ENCODE peak calls at places on chromosomes 1 and 21, in five cellular contexts. T is breast epithelium; A is endodermal cell; G is right atrium auricular region; J is CD8-positive, alpha-beta memory T cell. F is an unnamed sample.

GRCh38 chr1:245319161-245319560 is 164.4 kb downstream of the KIF26B start:
- DNase-seq in J (no peak), G (no peak), T (no peak), A (no peak), F (no peak)

GRCh38 chr1:37323486-37324377 is 150.6 kb upstream of the ZC3H12A start:
- DNase-seq in G (no peak), A (peak; percentile 89), T (no peak), J (no peak), F (no peak)

GRCh38 chr1:237961710-237962109 is 71.0 kb upstream of the ZP4 start:
- DNase-seq in G (no peak), J (no peak), A (no peak), T (no peak), F (no peak)

GRCh38 chr1:182181167-182181572 is 119.7 kb upstream of the ZNF648 start:
- DNase-seq in T (peak; percentile 64), A (no peak), J (no peak), G (no peak), F (peak; percentile 71)

GRCh38 chr1:156652131-156652991 is 10.4 kb downstream of the BCAN start:
- DNase-seq in A (peak; percentile 92), G (no peak), T (no peak), J (no peak), F (no peak)

GRCh38 chr1:210901981-210902770 is 231.8 kb downstream of the KCNH1 start:
- DNase-seq in J (no peak), A (no peak), G (no peak), T (no peak), F (no peak)

GRCh38 chr1:171142451-171143121 is 42.5 kb upstream of the FMO2 start:
- DNase-seq in J (no peak), A (no peak), T (peak; percentile 47), G (peak; percentile 66), F (no peak)

GRCh38 chr1:172964864-172965263 is 85.9 kb downstream of the TNFSF18 start:
- DNase-seq in A (no peak), J (no peak), T (no peak), G (no peak), F (no peak)

GRCh38 chr1:10398734-10399486 is at the start of gene PGD:
- DNase-seq in J (peak; percentile 92), T (peak; percentile 96), G (peak; percentile 99), A (peak; percentile 99), F (peak; percentile 99)

GRCh38 chr1:3659093-3659492 is 6.8 kb downstream of the TP73 start:
- DNase-seq in J (no peak), T (no peak), A (no peak), G (no peak), F (no peak)

GRCh38 chr1:94560333-94560732 is 18.8 kb upstream of the F3 start:
- DNase-seq in J (no peak), A (no peak), G (no peak), T (no peak), F (no peak)

GRCh38 chr1:206808615-206809014 is 36.3 kb upstream of the IL10 start:
- DNase-seq in G (no peak), A (peak; percentile 80), T (no peak), J (peak; percentile 67), F (no peak)

GRCh38 chr1:234262007-234262753 is 111.1 kb upstream of the COA6 start:
- DNase-seq in J (no peak), A (peak; percentile 57), G (no peak), T (peak; percentile 40), F (no peak)

GRCh38 chr1:153903841-153904455 is 18.8 kb downstream of the GATAD2B start:
- DNase-seq in J (no peak), T (no peak), A (no peak), G (peak; percentile 59), F (no peak)

GRCh38 chr21:8990326-8991087 is 1530.9 kb upstream of the TPTE start:
- DNase-seq in G (no peak), J (no peak), A (peak; percentile 54), T (no peak), F (no peak)

GRCh38 chr1:152436593-152437338 is 22.7 kb upstream of the CRNN start:
- DNase-seq in T (no peak), J (no peak), A (no peak), G (no peak), F (no peak)

GRCh38 chr1:88801575-88802208 is 89.7 kb downstream of the GTF2B start:
- DNase-seq in T (no peak), G (no peak), A (no peak), J (no peak), F (peak; percentile 45)

GRCh38 chr1:29546496-29546895 is 310.2 kb downstream of the PTPRU start:
- DNase-seq in A (peak; percentile 13), T (no peak), G (no peak), J (no peak), F (no peak)

GRCh38 chr1:110756506-110756905 is 81.8 kb upstream of the KCNA3 start:
- DNase-seq in T (no peak), A (no peak), J (no peak), G (no peak), F (no peak)

GRCh38 chr21:45882641-45883040 is 98.9 kb upstream of the COL6A1 start:
- DNase-seq in J (no peak), A (no peak), G (no peak), T (no peak), F (no peak)

GRCh38 chr21:33481314-33481943 is 1.7 kb upstream of the TMEM50B start:
- DNase-seq in A (no peak), J (no peak), G (no peak), T (no peak), F (no peak)

GRCh38 chr21:44601596-44602473 is 1.4 kb downstream of the KRTAP10-7 start:
- DNase-seq in J (no peak), G (no peak), T (no peak), A (peak; percentile 40), F (peak; percentile 56)

GRCh38 chr1:236550961-236551851 is 27.4 kb downstream of the LGALS8 start:
- DNase-seq in A (no peak), J (no peak), G (no peak), T (no peak), F (peak; percentile 24)

GRCh38 chr1:93676424-93676823 is 5.2 kb downstream of the BCAR3 start:
- DNase-seq in J (no peak), A (no peak), T (no peak), G (no peak), F (no peak)

GRCh38 chr1:159040206-159040605 is 30.5 kb downstream of the IFI16 start:
- DNase-seq in G (no peak), T (no peak), A (no peak), J (no peak), F (no peak)

GRCh38 chr1:201537966-201538617 is 835 bp upstream of the NAV1 start:
- DNase-seq in T (no peak), A (peak; percentile 75), J (no peak), G (no peak), F (no peak)

GRCh38 chr1:51417496-51418383 is 87.4 kb upstream of the TTC39A start:
- DNase-seq in T (no peak), G (no peak), A (no peak), J (no peak), F (no peak)
- H3K27ac ChIP-seq in T (no peak overlapping the region), G (peak overlapping the region; percentile 74), A (no peak overlapping the region), J (no peak overlapping the region), F (no peak overlapping the region)

DNA sequence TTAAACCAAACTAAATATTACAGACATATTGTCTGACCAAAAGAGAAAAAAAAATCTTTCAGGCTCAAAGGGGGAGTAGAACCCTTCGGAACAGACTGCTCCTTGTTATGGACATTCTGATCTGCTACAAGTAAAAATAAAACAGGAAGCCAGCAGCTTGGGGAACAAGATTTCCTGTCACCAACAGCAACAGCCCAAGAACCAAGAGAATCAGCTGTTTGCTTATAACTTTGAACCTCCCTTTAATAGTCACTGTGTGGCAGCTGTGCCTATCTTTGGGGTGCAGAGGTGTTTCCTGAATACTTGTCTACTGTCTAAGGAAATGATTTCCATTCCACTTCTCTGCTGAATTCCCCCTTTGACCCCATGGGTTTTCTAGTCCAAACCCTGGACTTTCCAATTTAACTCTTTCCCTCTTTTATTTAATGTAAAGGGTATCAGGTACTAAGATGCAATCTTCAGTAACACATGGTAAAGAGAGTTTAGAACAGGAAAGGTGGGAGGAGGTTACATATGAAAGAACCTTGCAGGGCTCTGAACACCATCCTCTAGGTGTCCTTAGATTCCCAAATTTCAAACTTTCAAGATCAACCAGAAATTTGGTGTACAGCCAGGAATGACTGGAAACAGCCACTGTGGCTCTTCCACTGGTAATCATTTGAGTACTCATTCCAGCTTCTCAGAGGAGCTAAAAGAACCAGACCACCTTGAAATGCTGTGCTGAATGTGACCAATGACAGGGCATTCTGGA is 38.7 kb downstream of the GPR3 start:
- DNase-seq in G (no peak), T (peak; percentile 44), A (no peak), J (peak; percentile 34), F (no peak)
- H3K4me1 ChIP-seq in G (no peaks in the 10 kb centered on the region), T (peaks cover 18% of the 10 kb centered on the region), A (peaks cover 27% of the 10 kb centered on the region), J (peaks cover 84% of the 10 kb centered on the region), F (peaks cover 89% of the 10 kb centered on the region)

DNA sequence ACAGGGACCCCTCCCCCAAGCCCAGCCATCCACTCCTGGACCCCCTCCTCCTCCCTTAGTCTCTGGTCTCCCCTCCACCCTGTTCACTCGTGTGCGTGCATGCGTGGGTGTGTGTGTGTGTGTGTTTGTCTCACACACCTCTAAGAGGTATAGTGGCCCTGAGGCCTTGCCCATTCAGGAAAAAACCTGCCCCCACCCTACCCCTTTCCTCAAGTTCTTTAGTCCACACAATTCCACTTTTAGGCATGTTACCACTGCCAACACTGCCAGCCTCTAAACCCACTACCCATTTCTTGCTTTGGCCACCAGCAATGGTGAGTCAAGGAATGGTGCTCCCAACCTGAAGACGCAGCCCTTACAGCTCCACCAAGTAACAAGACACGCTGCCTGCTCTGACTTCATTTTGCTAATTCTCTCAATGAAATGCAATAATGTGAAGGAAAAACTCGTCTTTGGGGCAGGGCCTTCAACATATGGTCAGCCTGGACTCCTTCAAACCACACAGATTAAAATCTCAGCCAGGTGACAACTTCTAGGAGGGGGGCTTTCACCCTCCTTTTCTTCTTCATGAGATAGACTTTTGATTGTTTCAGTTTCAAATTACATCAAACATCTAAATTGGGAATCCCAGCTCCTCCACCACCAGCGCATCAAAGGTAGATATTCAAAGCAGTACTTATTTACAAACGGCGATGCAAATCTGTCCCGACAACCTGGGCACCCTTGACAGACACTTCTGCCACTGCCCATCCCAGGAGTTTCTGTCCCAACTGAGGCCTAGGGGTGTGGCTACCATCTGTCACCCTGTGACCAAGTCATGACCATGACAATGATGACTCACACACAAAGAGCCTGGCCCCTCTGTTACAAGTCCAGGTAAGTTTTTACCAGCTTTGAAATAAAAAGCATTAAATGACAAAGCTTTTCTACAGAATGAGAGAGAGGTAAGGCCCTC is 29.8 kb downstream of the SSBP3 start:
- DNase-seq in G (no peak), J (no peak), T (no peak), A (no peak), F (no peak)
- H3K27ac ChIP-seq in G (peak overlapping the region; percentile 48), J (peak overlapping the region; percentile 22), T (no peak overlapping the region), A (peak overlapping the region; percentile 62), F (no peak overlapping the region)

GRCh38 chr1:204088596-204088995 is 15.7 kb downstream of the SOX13 start:
- DNase-seq in G (no peak), T (no peak), A (no peak), J (no peak), F (no peak)
- H3K4me1 ChIP-seq in G (no peaks in the 10 kb centered on the region), T (peaks cover 30% of the 10 kb centered on the region), A (peaks cover 18% of the 10 kb centered on the region), J (no peaks in the 10 kb centered on the region), F (peaks cover 94% of the 10 kb centered on the region)